ENCODE peak calls at places on chromosomes 7 and 10, in five cellular contexts. V is HCT116, X is GM23248, P is aorta, C is foreskin keratinocyte. F is an unnamed sample.
A peak's percentile ranks its signal among the peaks of the same experiment; 100 is the strongest.

GRCh38 chr7:157189405-157189804 is 50.7 kb downstream of the UBE3C start:
- DNase-seq in V (no peak), X (no peak), P (no peak), C (no peak), F (no peak)

GRCh38 chr7:47335071-47335470 is 246.8 kb downstream of the TNS3 start:
- DNase-seq in V (no peak), X (no peak), P (no peak), C (no peak), F (no peak)

GRCh38 chr10:14757394-14757793 is 17.3 kb downstream of the FAM107B start:
- DNase-seq in V (no peak), X (no peak), P (no peak), C (no peak), F (no peak)

GRCh38 chr7:44093102-44093641 is 10.8 kb upstream of the POLM start:
- DNase-seq in V (no peak), X (no peak), P (no peak), C (no peak), F (no peak)

GRCh38 chr10:5829267-5829666 is 16.0 kb upstream of the GDI2 start:
- DNase-seq in V (no peak), X (no peak), P (no peak), C (no peak), F (no peak)

GRCh38 chr10:101785801-101786200 is 2.6 kb upstream of the NPM3 start:
- DNase-seq in V (no peak), X (no peak), P (no peak), C (no peak), F (no peak)

GRCh38 chr7:105742787-105743186 is 133.6 kb downstream of the ATXN7L1 start:
- DNase-seq in V (no peak), X (no peak), P (no peak), C (no peak), F (no peak)

GRCh38 chr7:106119719-106120118 is 7.6 kb upstream of the SYPL1 start:
- DNase-seq in V (no peak), X (no peak), P (no peak), C (no peak), F (no peak)

GRCh38 chr10:107415446-107415845 is 250.9 kb upstream of the SORCS1 start:
- DNase-seq in V (no peak), X (no peak), P (no peak), C (no peak), F (no peak)

GRCh38 chr10:100742067-100742771 is 3.2 kb upstream of the PAX2 start:
- DNase-seq in V (no peak), X (no peak), P (no peak), C (no peak), F (no peak)

GRCh38 chr7:127751062-127751722 is 99.2 kb downstream of the SND1 start:
- DNase-seq in V (no peak), X (peak; percentile 39), P (no peak), C (no peak), F (no peak)

GRCh38 chr7:118214051-118214832 is 10.3 kb upstream of the ANKRD7 start:
- DNase-seq in V (no peak), X (peak; percentile 90), P (peak; percentile 83), C (no peak), F (peak; percentile 58)

GRCh38 chr10:24465899-24466615 is 257.1 kb downstream of the KIAA1217 start:
- DNase-seq in V (peak; percentile 77), X (peak; percentile 96), P (no peak), C (peak; percentile 93), F (peak; percentile 38)

GRCh38 chr10:110791541-110792073 is 80.1 kb upstream of the PDCD4 start:
- DNase-seq in V (no peak), X (no peak), P (no peak), C (no peak), F (no peak)

GRCh38 chr10:110793887-110794286 is 77.8 kb upstream of the PDCD4 start:
- DNase-seq in V (no peak), X (no peak), P (no peak), C (no peak), F (no peak)

GRCh38 chr10:110792476-110792875 is 79.3 kb upstream of the PDCD4 start:
- DNase-seq in V (no peak), X (no peak), P (no peak), C (no peak), F (no peak)

GRCh38 chr10:110794808-110795207 is 76.9 kb upstream of the PDCD4 start:
- DNase-seq in V (no peak), X (no peak), P (no peak), C (no peak), F (no peak)

DNA sequence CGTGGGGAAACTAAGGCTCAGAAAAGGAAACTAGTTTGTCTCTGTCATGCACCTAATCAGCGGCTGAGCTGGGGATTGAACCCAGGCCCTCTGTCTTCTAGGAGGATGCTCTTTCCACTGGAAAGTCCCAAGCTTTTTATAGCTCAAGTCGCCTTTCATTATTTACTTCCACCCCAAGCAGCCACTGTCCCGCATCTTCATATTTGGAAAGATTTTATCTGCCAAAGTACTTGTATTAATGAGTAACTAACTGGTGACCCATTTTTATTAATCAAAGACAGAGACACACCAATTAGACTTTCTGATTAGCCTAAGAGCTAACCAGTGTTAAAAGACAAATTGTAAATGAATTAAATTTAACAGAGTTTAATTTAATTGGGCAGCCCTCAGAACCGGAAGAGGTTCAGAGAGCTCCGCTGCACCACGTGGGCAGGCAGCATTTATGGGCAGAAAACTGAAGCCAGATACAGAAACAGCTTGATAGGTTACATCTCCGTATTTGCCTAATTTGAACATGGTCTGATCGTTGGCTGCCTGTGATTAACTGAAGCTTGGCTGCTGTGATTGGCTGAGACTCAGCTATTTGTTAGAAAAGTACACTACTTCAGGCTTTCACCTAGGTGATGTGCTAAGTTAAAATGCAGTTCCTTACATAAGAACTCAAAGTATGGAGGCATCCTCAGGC is 78.5 kb upstream of the PDCD4 start:
- DNase-seq in V (no peak), X (no peak), P (no peak), C (no peak), F (no peak)
- H3K27ac ChIP-seq in V (no peak overlapping the region), X (no peak overlapping the region), P (no peak overlapping the region), C (no peak overlapping the region), F (peak overlapping the region; percentile 37)

DNA sequence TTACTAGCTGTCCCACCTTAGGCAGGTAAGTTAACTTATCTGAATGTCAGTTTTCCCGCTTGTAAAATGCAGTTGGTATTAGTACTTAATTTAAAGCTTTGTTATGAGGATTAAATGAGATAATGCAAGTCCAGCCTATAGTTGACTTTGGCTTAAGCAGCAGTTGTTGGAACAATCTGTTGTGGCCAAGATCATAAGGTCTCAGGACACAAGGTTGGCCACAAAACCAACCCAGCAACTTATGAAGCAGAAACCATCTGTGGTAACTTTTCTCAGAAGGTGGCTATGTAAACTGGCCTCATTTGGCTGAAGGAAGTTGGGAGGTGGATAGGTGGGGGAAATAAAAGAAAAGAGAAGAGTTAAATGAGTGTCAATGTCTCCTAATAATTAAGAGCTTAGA is 29.4 kb downstream of the ENTPD1 start:
- DNase-seq in V (no peak), X (no peak), P (no peak), C (no peak), F (no peak)
- H3K4me1 ChIP-seq in V (no peaks in the 10 kb centered on the region), X (peaks cover 11% of the 10 kb centered on the region), P (peaks cover 7% of the 10 kb centered on the region), C (no peaks in the 10 kb centered on the region), F (no peaks in the 10 kb centered on the region)

DNA sequence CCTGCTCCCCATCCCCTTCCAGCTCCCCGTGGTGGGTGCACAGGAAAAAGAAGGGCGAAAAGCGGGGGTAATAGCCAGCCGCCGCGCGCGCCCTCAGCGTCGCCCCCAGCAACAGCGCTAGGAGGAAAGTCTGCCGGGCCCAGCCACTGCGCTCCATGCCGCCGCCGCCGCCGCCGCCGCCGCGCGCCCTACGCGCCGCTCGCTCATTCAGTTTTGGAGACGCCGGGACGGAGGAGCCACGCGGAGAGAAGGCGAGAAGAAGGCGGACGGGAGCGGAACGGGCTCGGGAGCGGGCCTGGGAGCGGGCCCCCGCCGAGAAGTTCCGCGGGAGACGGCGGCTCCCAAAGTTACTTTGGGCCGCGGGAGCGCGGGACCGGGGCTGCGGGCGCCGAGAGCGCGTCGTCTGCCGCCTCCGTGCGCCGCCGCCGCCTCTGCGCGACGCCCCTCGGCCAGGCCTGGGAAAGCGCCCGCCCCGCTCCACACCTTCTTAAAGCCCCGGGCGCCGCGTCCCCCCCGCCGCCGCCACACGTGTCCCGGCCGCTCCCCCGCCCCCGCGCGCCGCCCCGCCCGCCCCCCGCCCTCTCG is at the start of gene RELN:
- DNase-seq in V (no peak), X (peak; percentile 53), P (no peak), C (no peak), F (peak; percentile 76)
- H3K27me3 ChIP-seq in V (peaks cover 18% of the 10 kb centered on the region), X (peaks cover 45% of the 10 kb centered on the region), P (peaks cover 6% of the 10 kb centered on the region), C (peaks cover 79% of the 10 kb centered on the region), F (no peaks in the 10 kb centered on the region)

GRCh38 chr7:128941323-128941890 is 3.7 kb downstream of the IRF5 start:
- DNase-seq in V (no peak), X (no peak), P (no peak), C (no peak), F (no peak)
- H3K27ac ChIP-seq in V (no peak overlapping the region), X (no peak overlapping the region), P (no peak overlapping the region), C (no peak overlapping the region), F (no peak overlapping the region)

DNA sequence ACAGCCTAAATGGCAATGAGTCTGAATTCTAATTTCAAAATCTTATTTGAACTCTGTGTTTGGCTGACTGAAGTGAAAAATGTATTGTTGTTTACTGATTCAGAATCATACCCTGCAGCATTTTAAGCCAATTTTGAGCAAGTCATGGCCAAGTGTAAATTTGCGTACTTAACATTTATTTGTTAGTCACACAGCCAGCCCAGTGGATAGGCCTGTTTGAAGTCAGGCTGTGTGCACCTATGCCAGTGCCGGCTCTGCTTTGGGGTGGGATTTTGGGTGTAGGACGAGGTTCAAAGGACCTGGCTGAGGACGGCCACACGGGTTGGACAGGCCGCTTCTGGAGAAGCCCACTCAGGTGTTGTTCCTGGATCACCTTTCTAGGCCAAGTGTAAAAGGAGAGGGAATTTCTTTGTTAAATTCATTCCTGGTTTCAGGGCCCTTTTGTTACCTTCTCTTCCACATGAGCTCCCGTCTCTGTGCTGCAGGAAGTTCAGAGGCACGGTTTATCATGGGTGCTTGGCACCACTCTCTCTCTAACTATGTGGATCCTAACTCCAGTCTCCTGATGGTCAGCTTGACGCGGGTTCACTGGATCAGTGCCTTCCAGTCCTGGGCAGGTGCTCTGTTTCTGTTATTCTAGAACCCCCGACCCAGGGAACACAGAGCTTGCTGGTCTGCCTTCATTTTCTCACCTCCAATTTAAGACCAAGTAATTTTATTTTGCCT is 84.7 kb downstream of the CCNY start:
- DNase-seq in V (no peak), X (peak; percentile 57), P (no peak), C (no peak), F (no peak)
- H3K4me1 ChIP-seq in V (peaks cover 27% of the 10 kb centered on the region), X (peaks cover 62% of the 10 kb centered on the region), P (peaks cover 2% of the 10 kb centered on the region), C (peaks cover 51% of the 10 kb centered on the region), F (peaks cover 9% of the 10 kb centered on the region)

F was measured in right lobe of liver.